ENCODE peak calls at places on chromosomes 3 and 15, in nine cellular contexts. H, V, I, G, R, Q, F, E and O are unnamed samples. For H3K4me1, the result is how much of the 10 kb centered on the place peaks cover.

GRCh38 chr3:151903501-151903991 is 30.1 kb downstream of the SUCNR1 start:
- DNase-seq in H (no peak), V (no peak), I (no peak), G (no peak), R (peak), Q (no peak), F (no peak), E (no peak), O (no peak)

GRCh38 chr3:180802837-180803236 is 109.6 kb upstream of the FXR1 start:
- DNase-seq in H (no peak), V (peak), I (no peak), G (no peak), R (peak), Q (no peak), F (no peak), E (peak), O (no peak)

GRCh38 chr3:100427694-100428093 is 26.4 kb downstream of the LNP1 start:
- DNase-seq in H (no peak), V (no peak), I (no peak), G (no peak), R (peak), Q (no peak), F (no peak), E (no peak), O (no peak)

GRCh38 chr15:68833734-68834334 is 13.1 kb upstream of the ANP32A start:
- DNase-seq in H (no peak), V (no peak), I (no peak), G (peak), R (no peak), Q (no peak), F (no peak), E (no peak), O (no peak)

GRCh38 chr3:47850062-47850802 is 47.3 kb downstream of the DHX30 start:
- DNase-seq in H (no peak), V (peak), I (no peak), G (no peak), R (peak), Q (no peak), F (no peak), E (peak), O (no peak)

GRCh38 chr3:41176554-41176953 is 22.8 kb upstream of the CTNNB1 start:
- DNase-seq in H (no peak), V (no peak), I (no peak), G (no peak), R (peak), Q (no peak), F (no peak), E (no peak), O (no peak)

GRCh38 chr15:79370716-79371115 is 59.8 kb downstream of the TMED3 start:
- DNase-seq in H (no peak), V (no peak), I (no peak), G (no peak), R (peak), Q (no peak), F (no peak), E (no peak), O (peak)

GRCh38 chr3:56251343-56251945 is 216.8 kb downstream of the ERC2 start:
- DNase-seq in H (no peak), V (peak), I (no peak), G (no peak), R (peak), Q (no peak), F (no peak), E (peak), O (peak)

GRCh38 chr3:56938545-56938944 is 121.9 kb upstream of the SPATA12 start:
- DNase-seq in H (no peak), V (no peak), I (no peak), G (no peak), R (no peak), Q (no peak), F (no peak), E (no peak), O (no peak)

GRCh38 chr15:85785887-85786777 is 8.6 kb downstream of the KLHL25 start:
- DNase-seq in H (no peak), V (no peak), I (peak), G (peak), R (peak), Q (no peak), F (no peak), E (no peak), O (peak)

GRCh38 chr15:59993950-59994401 is 10.1 kb upstream of the FOXB1 start:
- DNase-seq in H (no peak), V (peak), I (no peak), G (no peak), R (no peak), Q (no peak), F (no peak), E (peak), O (peak)

GRCh38 chr3:94317054-94317453 is 254.2 kb downstream of the NSUN3 start:
- DNase-seq in H (no peak), V (no peak), I (no peak), G (no peak), R (no peak), Q (no peak), F (no peak), E (no peak), O (no peak)

GRCh38 chr3:110881069-110881468 is 190.5 kb upstream of the NECTIN3 start:
- DNase-seq in H (peak), V (peak), I (peak), G (no peak), R (no peak), Q (no peak), F (no peak), E (peak), O (peak)

GRCh38 chr3:126957776-126958637 is 24.9 kb upstream of the PLXNA1 start:
- DNase-seq in H (no peak), V (no peak), I (no peak), G (no peak), R (no peak), Q (no peak), F (no peak), E (no peak), O (no peak)

GRCh38 chr3:172980849-172981248 is 160.2 kb downstream of the SPATA16 start:
- DNase-seq in H (no peak), V (no peak), I (no peak), G (no peak), R (peak), Q (no peak), F (no peak), E (no peak), O (no peak)

GRCh38 chr15:90665288-90666134 is 51.6 kb upstream of the BLM start:
- DNase-seq in H (peak), V (no peak), I (peak), G (peak), R (no peak), Q (peak), F (no peak), E (peak), O (no peak)

GRCh38 chr15:36954486-36954885 is 145.9 kb downstream of the MEIS2 start:
- DNase-seq in H (no peak), V (no peak), I (no peak), G (no peak), R (no peak), Q (no peak), F (no peak), E (no peak), O (no peak)

GRCh38 chr3:16849795-16850194 is 35.0 kb upstream of the PLCL2 start:
- DNase-seq in H (no peak), V (no peak), I (no peak), G (no peak), R (peak), Q (no peak), F (no peak), E (no peak), O (no peak)

GRCh38 chr3:108157275-108157674 is 64.9 kb downstream of the IFT57 start:
- DNase-seq in H (no peak), V (no peak), I (no peak), G (no peak), R (no peak), Q (no peak), F (no peak), E (no peak), O (no peak)

GRCh38 chr15:34610388-34610787 is 26.9 kb upstream of the GOLGA8B start:
- DNase-seq in H (no peak), V (peak), I (no peak), G (peak), R (peak), Q (no peak), F (no peak), E (peak), O (no peak)

GRCh38 chr3:185715091-185715490 is 109.8 kb downstream of the IGF2BP2 start:
- DNase-seq in H (no peak), V (peak), I (no peak), G (no peak), R (no peak), Q (no peak), F (no peak), E (peak), O (peak)

GRCh38 chr3:27360113-27361078 is 8.8 kb downstream of the NEK10 start:
- DNase-seq in H (no peak), V (no peak), I (no peak), G (no peak), R (peak), Q (no peak), F (no peak), E (no peak), O (no peak)

GRCh38 chr3:50334339-50335075 is 6.1 kb downstream of the RASSF1 start:
- DNase-seq in H (no peak), V (no peak), I (no peak), G (no peak), R (peak), Q (no peak), F (no peak), E (no peak), O (no peak)

GRCh38 chr3:50336452-50337174 is 4.0 kb downstream of the RASSF1 start:
- DNase-seq in H (no peak), V (peak), I (no peak), G (no peak), R (no peak), Q (no peak), F (no peak), E (peak), O (no peak)

GRCh38 chr3:50337175-50337861 is 3.3 kb downstream of the RASSF1 start:
- DNase-seq in H (peak), V (peak), I (peak), G (peak), R (peak), Q (peak), F (peak), E (peak), O (peak)

GRCh38 chr3:50331364-50331907 is 3.4 kb upstream of the TUSC2 start:
- DNase-seq in H (no peak), V (no peak), I (no peak), G (no peak), R (no peak), Q (no peak), F (no peak), E (no peak), O (no peak)

DNA sequence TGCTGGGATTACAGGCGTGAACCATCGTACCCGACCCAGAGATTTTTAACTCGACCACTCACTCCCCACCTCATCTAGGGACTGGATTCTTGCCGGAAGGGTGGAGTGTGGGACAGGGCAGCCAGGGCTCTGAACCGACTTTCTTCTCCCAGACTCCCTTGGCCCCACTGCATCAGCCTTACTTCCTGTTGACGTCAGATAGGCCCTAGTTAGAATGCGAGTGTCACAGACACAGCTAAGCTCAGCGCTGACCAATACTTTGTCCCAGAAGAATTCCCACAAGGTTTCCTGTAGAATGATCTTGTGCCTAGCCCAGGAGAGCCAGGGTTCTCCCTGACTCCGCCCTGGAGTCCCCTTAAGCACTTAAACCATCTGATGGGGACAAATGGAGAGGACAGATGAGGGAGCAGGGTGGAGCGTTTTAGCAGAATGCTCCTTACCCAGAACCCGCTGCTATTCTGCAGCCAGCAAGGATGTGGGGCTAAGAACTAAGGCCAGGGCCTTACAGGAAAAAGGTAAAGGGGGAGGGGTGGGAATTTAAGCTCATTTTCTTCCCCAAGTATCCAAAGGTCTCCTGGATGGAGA is 5.8 kb upstream of the TUSC2 start:
- DNase-seq in H (no peak), V (no peak), I (no peak), G (no peak), R (peak), Q (peak), F (no peak), E (no peak), O (no peak)
- H3K4me3 ChIP-seq in H (peak), V (no peak), I (peak), G (no peak), R (no peak), Q (peak), F (no peak), E (no peak), O (peak)

GRCh38 chr15:64636541-64636940 is 138.8 kb downstream of the RBPMS2 start:
- DNase-seq in H (no peak), V (no peak), I (no peak), G (no peak), R (peak), Q (no peak), F (no peak), E (no peak), O (no peak)

GRCh38 chr15:64637412-64637811 is 138.0 kb downstream of the RBPMS2 start:
- DNase-seq in H (no peak), V (no peak), I (no peak), G (no peak), R (no peak), Q (no peak), F (no peak), E (no peak), O (no peak)

GRCh38 chr15:64635486-64635815 is 139.9 kb downstream of the RBPMS2 start:
- DNase-seq in H (no peak), V (peak), I (no peak), G (no peak), R (peak), Q (no peak), F (no peak), E (no peak), O (peak)

GRCh38 chr15:64634576-64635485 is 140.6 kb downstream of the RBPMS2 start:
- DNase-seq in H (no peak), V (peak), I (no peak), G (no peak), R (peak), Q (no peak), F (no peak), E (peak), O (peak)

GRCh38 chr15:64636101-64636500 is 139.3 kb downstream of the RBPMS2 start:
- DNase-seq in H (no peak), V (no peak), I (no peak), G (no peak), R (peak), Q (no peak), F (no peak), E (no peak), O (no peak)
- H3K4me1 ChIP-seq in H (half or more), V (under half), I (under half), G (half or more), R (under half), Q (half or more), F (half or more), E (under half), O (under half)

DNA sequence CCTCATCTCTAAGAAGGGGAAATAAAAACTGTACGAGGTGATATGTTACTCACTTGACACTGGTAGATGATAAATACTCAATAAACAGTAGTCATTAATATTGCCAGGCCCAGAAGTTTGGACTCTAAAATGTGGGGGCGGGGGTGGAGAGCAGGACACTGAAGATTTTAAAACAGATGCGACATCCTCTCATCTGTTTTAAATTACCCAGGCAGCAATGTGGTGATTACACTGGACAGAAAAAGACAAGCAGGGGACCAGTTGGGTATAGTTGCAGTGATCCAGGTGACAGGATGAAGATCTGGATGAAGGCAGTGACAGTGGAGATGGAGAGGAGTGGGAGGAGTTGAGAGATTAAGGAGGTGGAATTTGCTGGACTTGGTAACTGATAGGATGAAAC is 2.5 kb downstream of the ATG7 start:
- DNase-seq in H (no peak), V (no peak), I (no peak), G (no peak), R (no peak), Q (no peak), F (no peak), E (no peak), O (no peak)
- H3K27ac ChIP-seq in H (no peak), V (no peak), I (no peak), G (no peak), R (no peak), Q (no peak), F (no peak), E (no peak), O (no peak)

GRCh38 chr3:2458816-2459215 is 360.1 kb downstream of the CNTN4 start:
- DNase-seq in H (no peak), V (no peak), I (no peak), G (no peak), R (peak), Q (no peak), F (no peak), E (no peak), O (no peak)

GRCh38 chr3:2452249-2452648 is 353.6 kb downstream of the CNTN4 start:
- DNase-seq in H (no peak), V (no peak), I (no peak), G (no peak), R (no peak), Q (no peak), F (no peak), E (no peak), O (no peak)

GRCh38 chr3:2456788-2457187 is 358.1 kb downstream of the CNTN4 start:
- DNase-seq in H (no peak), V (no peak), I (no peak), G (no peak), R (no peak), Q (no peak), F (no peak), E (no peak), O (no peak)

GRCh38 chr3:2454865-2455264 is 356.2 kb downstream of the CNTN4 start:
- DNase-seq in H (no peak), V (no peak), I (no peak), G (no peak), R (peak), Q (no peak), F (no peak), E (no peak), O (no peak)
- H3K4me3 ChIP-seq in H (no peak), V (no peak), I (no peak), G (no peak), R (no peak), Q (no peak), F (no peak), E (no peak), O (no peak)

GRCh38 chr15:25410649-25411048 is 28.2 kb downstream of the UBE3A start:
- DNase-seq in H (no peak), V (no peak), I (no peak), G (no peak), R (peak), Q (no peak), F (no peak), E (no peak), O (no peak)
- H3K4me1 ChIP-seq in H (under half), V (under half), I (half or more), G (under half), R (under half), Q (half or more), F (under half), E (under half), O (under half)